ENCODE peak calls at places on chromosome 10, in eight cellular contexts. W, X, Q, M, T, V, J and F are unnamed samples.

GRCh38 chr10:86282664-86283465 is 83.7 kb downstream of the GRID1 start:
- DNase-seq in M (no peak), J (peak; percentile 9), V (no peak), Q (no peak), T (no peak), W (no peak), X (no peak), F (no peak)

GRCh38 chr10:98696516-98696915 is 249.8 kb upstream of the HPS1 start:
- DNase-seq in M (no peak), W (no peak), T (no peak), J (no peak), X (no peak), V (no peak), Q (no peak), F (no peak)

GRCh38 chr10:81473755-81474154 is 401.2 kb upstream of the NRG3 start:
- DNase-seq in T (no peak), Q (no peak), X (no peak), M (no peak), W (no peak), J (no peak), V (no peak), F (no peak)

GRCh38 chr10:113058175-113058961 is 108.3 kb downstream of the TCF7L2 start:
- DNase-seq in X (no peak), T (peak; percentile 41), Q (peak; percentile 64), W (no peak), J (no peak), M (no peak), V (peak; percentile 46), F (no peak)

GRCh38 chr10:91340613-91341362 is 69.4 kb upstream of the HECTD2 start:
- DNase-seq in J (no peak), Q (peak; percentile 95), M (no peak), V (no peak), X (peak; percentile 80), W (no peak), T (no peak), F (peak; percentile 87)

GRCh38 chr10:17227367-17228080 is 517 bp upstream of the VIM start:
- DNase-seq in W (no peak), M (no peak), Q (no peak), V (no peak), J (no peak), X (no peak), T (no peak), F (no peak)

GRCh38 chr10:66564341-66564740 is 361.5 kb upstream of the LRRTM3 start:
- DNase-seq in W (no peak), J (no peak), M (no peak), T (no peak), X (no peak), V (no peak), Q (no peak), F (peak; percentile 9)

GRCh38 chr10:17200885-17201164 is 647 bp downstream of the TRDMT1 start:
- DNase-seq in V (peak; percentile 53), W (peak; percentile 60), X (no peak), M (no peak), T (peak; percentile 56), J (no peak), Q (peak; percentile 43), F (no peak)

GRCh38 chr10:5284311-5285057 is 80.3 kb upstream of the UCN3 start:
- DNase-seq in J (no peak), V (no peak), T (no peak), X (no peak), M (peak; percentile 37), W (no peak), Q (peak; percentile 43), F (peak; percentile 37)

GRCh38 chr10:16192337-16192736 is 244.5 kb upstream of the PTER start:
- DNase-seq in M (no peak), W (no peak), V (no peak), T (no peak), J (no peak), X (no peak), Q (no peak), F (no peak)

GRCh38 chr10:124233546-124234138 is 140.2 kb upstream of the CHST15 start:
- DNase-seq in W (no peak), J (no peak), Q (no peak), X (no peak), V (no peak), M (no peak), T (no peak), F (no peak)

GRCh38 chr10:117322258-117322657 is 53.0 kb downstream of the PDZD8 start:
- DNase-seq in T (peak; percentile 9), J (no peak), X (no peak), W (no peak), V (no peak), Q (no peak), M (no peak), F (no peak)

GRCh38 chr10:56763090-56763489 is 402.0 kb upstream of the ZWINT start:
- DNase-seq in M (no peak), X (no peak), Q (no peak), J (no peak), T (no peak), W (no peak), V (no peak), F (no peak)

GRCh38 chr10:78514459-78514858 is 480.8 kb downstream of the RPS24 start:
- DNase-seq in M (no peak), T (no peak), W (no peak), X (no peak), J (no peak), V (no peak), Q (no peak), F (no peak)

DNA sequence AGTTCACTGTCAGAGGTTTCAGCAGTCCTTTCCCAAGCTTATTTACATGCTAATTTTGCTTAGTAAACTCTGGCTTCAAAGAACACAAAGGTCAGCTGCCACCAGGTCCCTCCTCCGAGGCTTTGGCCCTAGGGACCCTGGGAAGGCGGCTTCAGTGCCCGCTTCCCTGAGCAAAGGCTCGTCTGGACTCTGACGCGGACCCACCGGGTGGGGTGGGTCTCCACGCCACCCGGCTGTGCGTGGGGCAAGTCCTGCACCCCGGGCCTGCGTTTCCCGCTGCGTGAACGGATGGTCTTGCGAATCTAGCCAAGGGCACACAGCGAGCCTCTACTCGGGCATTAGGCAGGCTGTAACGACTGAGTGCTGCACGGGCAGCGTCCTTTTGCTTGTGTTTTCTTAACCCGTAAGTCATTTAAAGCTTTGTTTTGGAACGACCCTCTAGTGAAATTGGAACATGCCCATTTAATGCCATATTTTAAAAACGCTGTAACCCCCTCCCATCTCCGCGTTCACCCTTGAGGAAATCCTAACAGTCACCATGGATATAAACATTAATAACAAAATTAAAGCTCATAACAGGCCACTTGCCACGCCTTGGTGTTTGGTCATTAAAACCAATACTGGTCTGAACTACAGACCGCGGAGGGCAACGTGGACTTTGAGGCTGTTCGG is 830 bp downstream of the BNIP3 start:
- DNase-seq in Q (no peak), V (no peak), X (no peak), M (no peak), T (peak; percentile 28), J (no peak), W (peak; percentile 27), F (no peak)
- TF ChIP-seq CTCF in Q (no peak), V (no peak), X (peak; percentile 25), M (no peak), T (no peak), J (no peak), W (no peak), F (no peak)

GRCh38 chr10:30422296-30422695 is 11.7 kb upstream of the MAP3K8 start:
- DNase-seq in W (no peak), X (no peak), Q (no peak), M (no peak), J (no peak), T (no peak), V (no peak), F (no peak)
- TF ChIP-seq CTCF in W (no peak), X (no peak), Q (no peak), M (no peak), J (no peak), T (no peak), V (no peak), F (no peak)

GRCh38 chr10:87598700-87599099 is 61.0 kb upstream of the PAPSS2 start:
- DNase-seq in W (no peak), M (no peak), X (no peak), T (no peak), V (no peak), J (no peak), Q (no peak), F (no peak)
- TF ChIP-seq CTCF in W (no peak), M (no peak), X (no peak), T (no peak), V (no peak), J (no peak), Q (no peak), F (no peak)

GRCh38 chr10:102605712-102606111 is 38.6 kb upstream of the TRIM8 start:
- DNase-seq in V (no peak), Q (peak; percentile 54), J (no peak), T (peak; percentile 55), W (no peak), M (no peak), X (no peak), F (no peak)

GRCh38 chr10:102601639-102602038 is 42.6 kb upstream of the TRIM8 start:
- DNase-seq in T (no peak), X (no peak), V (no peak), Q (no peak), J (no peak), M (no peak), W (no peak), F (no peak)

GRCh38 chr10:102603946-102604345 is 40.3 kb upstream of the TRIM8 start:
- DNase-seq in J (no peak), X (no peak), W (no peak), V (no peak), M (no peak), Q (no peak), T (no peak), F (no peak)

GRCh38 chr10:102602272-102603045 is 41.8 kb upstream of the TRIM8 start:
- DNase-seq in Q (no peak), T (no peak), J (no peak), V (no peak), M (no peak), X (no peak), W (no peak), F (no peak)

GRCh38 chr10:102604379-102604960 is 39.8 kb upstream of the TRIM8 start:
- DNase-seq in T (no peak), J (no peak), W (no peak), M (no peak), Q (peak; percentile 89), V (no peak), X (no peak), F (peak; percentile 86)
- TF ChIP-seq CTCF in T (no peak), J (no peak), W (peak; percentile 7), M (no peak), Q (no peak), V (no peak), X (no peak), F (no peak)

GRCh38 chr10:21496285-21497176 is 29.0 kb downstream of the SKIDA1 start:
- DNase-seq in J (peak; percentile 44), M (peak; percentile 66), V (peak; percentile 48), T (peak; percentile 62), Q (no peak), W (peak; percentile 51), X (no peak), F (no peak)
- TF ChIP-seq CTCF in J (no peak), M (peak; percentile 76), V (no peak), T (no peak), Q (no peak), W (peak; percentile 35), X (peak; percentile 51), F (peak; percentile 49)